ENCODE peak calls at places on chromosomes 16 and 17, in five cellular contexts. V, X, C, L and S are unnamed samples.

GRCh38 chr17:74076446-74076845 is 127.0 kb upstream of the RPL38 start:
- DNase-seq in C (no peak), X (no peak), V (no peak), L (no peak), S (no peak)

GRCh38 chr16:10145636-10146035 is 36.6 kb downstream of the GRIN2A start:
- DNase-seq in X (no peak), V (no peak), C (no peak), L (no peak), S (no peak)

GRCh38 chr16:27326738-27327585 is 13.2 kb downstream of the IL4R start:
- DNase-seq in X (peak; percentile 80), V (peak; percentile 96), L (no peak), C (peak; percentile 97), S (peak; percentile 99)

GRCh38 chr16:80862153-80862552 is 57.8 kb upstream of the CDYL2 start:
- DNase-seq in C (no peak), L (no peak), X (no peak), V (no peak), S (no peak)

GRCh38 chr17:58531122-58531521 is 16.7 kb upstream of the MTMR4 start:
- DNase-seq in L (no peak), V (no peak), X (no peak), C (no peak), S (no peak)

GRCh38 chr16:85838876-85839585 is 39.5 kb downstream of the COX4I1 start:
- DNase-seq in L (no peak), X (no peak), V (no peak), C (no peak), S (no peak)

GRCh38 chr16:81932668-81933067 is 78.6 kb downstream of the SDR42E1 start:
- DNase-seq in L (no peak), X (no peak), V (no peak), C (no peak), S (peak; percentile 46)

GRCh38 chr16:75374388-75374787 is 58.9 kb downstream of the CFDP1 start:
- DNase-seq in V (no peak), L (no peak), C (no peak), X (no peak), S (no peak)

GRCh38 chr17:49753959-49754391 is 10.0 kb downstream of the FAM117A start:
- DNase-seq in V (no peak), L (no peak), C (no peak), X (no peak), S (no peak)

GRCh38 chr17:17972126-17972951 is at the start of the genes DRC3 and TOM1L2:
- DNase-seq in X (peak; percentile 99), C (peak; percentile 100), L (peak; percentile 100), V (peak; percentile 100), S (peak; percentile 100)

GRCh38 chr17:17970699-17971430 is 1.3 kb downstream of the TOM1L2 start:
- DNase-seq in X (no peak), V (no peak), L (no peak), C (no peak), S (no peak)

GRCh38 chr17:17975441-17975840 is 2.8 kb downstream of the DRC3 start:
- DNase-seq in V (no peak), C (no peak), L (no peak), X (no peak), S (no peak)

GRCh38 chr17:17972952-17973254 is 241 bp downstream of the DRC3 start:
- DNase-seq in C (no peak), L (no peak), X (no peak), V (no peak), S (no peak)

DNA sequence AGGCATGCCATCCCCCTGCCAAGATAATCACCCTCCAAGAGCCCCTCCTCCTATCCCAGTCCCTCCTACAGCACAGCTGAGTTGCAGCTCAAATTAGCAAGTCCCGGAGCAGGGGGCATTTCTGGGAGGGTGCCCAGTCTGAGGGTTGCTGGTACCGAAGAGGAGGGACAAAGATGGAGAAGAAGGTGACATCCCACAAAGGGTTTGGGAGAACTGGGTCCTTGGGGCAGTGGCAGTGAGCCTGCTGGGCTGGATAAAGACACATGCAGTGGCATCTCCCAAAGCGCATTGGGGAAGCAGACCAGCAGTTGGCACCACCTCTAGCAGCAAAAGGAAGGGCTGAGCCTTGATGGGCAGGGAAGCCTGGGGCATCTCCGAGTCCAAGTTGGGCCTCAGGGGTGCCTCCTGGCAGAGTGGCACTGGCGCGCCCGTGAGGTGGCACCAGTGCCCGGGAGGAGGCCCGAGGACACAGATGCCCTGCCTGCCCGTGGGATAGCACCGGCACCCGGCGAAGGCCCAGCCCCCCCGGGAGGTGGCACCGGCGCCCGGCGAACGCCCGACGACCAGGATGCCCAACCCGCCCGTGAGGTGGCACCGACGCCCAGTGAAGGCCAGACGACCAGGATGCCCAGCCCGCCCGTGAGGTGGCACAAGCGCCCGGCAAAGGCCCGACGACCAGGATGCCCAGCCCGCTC is 622 bp downstream of the TOM1L2 start:
- DNase-seq in X (no peak), C (no peak), L (no peak), V (no peak), S (peak; percentile 34)
- H3K4ac ChIP-seq in X (no peak overlapping the region), C (peak overlapping the region; percentile 24), L (no peak overlapping the region), V (no peak overlapping the region), S (no peak overlapping the region)

GRCh38 chr16:58000706-58001676 is at the start of gene USB1:
- DNase-seq in L (peak; percentile 89), C (peak; percentile 73), V (peak; percentile 94), X (peak; percentile 85), S (peak; percentile 96)
- H3K4ac ChIP-seq in L (no peak within 1 kb of the TSS), C (peak within 1 kb of the TSS; percentile 85), V (no peak within 1 kb of the TSS), X (no peak within 1 kb of the TSS), S (peak within 1 kb of the TSS; percentile 41)

GRCh38 chr17:78255029-78255656 is 23.7 kb downstream of the TMEM235 start:
- DNase-seq in L (no peak), V (no peak), X (no peak), C (no peak), S (no peak)

GRCh38 chr17:78257810-78258322 is 26.4 kb downstream of the TMEM235 start:
- DNase-seq in V (no peak), L (no peak), C (peak; percentile 13), X (no peak), S (no peak)

GRCh38 chr17:78255953-78256704 is 24.7 kb downstream of the TMEM235 start:
- DNase-seq in L (no peak), V (no peak), C (no peak), X (no peak), S (no peak)

GRCh38 chr17:78256705-78257559 is 25.5 kb downstream of the TMEM235 start:
- DNase-seq in X (no peak), C (no peak), V (no peak), L (no peak), S (peak; percentile 88)

DNA sequence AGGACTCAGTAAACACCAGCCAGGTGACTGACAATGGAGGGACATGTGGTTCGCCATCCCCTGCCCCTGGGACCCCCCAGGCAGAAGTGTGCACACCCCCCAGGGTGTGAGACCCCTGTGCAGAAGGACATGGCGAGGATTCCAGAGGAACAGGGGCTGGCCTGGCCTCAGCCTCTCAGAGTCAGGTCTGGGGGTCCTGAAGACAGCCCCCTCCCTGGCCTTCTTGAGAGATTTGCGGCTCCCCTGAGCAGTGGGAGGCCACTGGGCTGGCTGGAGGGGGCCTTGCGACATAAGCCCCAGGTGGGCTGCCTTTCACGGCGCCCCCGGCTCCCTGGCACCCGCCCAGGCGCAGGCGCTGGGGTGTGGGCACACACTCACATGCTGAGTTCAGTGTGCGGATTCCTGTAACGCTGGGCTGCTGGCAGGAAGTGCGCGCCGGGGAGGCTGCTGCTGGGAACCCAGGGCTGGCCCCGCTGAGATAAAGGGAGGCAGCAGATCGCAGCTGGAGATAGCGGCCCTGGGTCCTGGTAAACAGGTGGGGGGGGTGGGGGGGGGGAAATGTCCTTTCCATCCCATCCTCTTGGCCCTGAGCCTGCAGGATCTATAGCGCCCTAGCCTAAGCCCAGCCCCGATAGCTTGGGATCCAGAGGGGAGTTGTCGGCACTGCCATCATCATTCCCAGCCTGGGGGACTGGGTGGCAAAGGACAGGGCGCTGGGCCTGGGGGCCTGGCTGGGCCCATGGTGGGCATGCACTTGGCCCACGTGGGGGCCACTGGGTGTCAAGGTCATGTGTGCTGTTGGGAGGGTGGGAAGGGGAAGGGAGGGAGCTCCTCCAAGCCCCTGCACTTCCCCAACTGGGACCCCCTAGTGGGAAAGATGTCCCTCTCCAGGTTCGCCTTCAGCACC is 27.1 kb downstream of the TMEM235 start:
- DNase-seq in C (peak; percentile 12), V (peak; percentile 65), L (no peak), X (no peak), S (peak; percentile 69)
- H3K4ac ChIP-seq in C (no peak overlapping the region), V (no peak overlapping the region), L (no peak overlapping the region), X (peak overlapping the region; percentile 32), S (peak overlapping the region; percentile 90)

DNA sequence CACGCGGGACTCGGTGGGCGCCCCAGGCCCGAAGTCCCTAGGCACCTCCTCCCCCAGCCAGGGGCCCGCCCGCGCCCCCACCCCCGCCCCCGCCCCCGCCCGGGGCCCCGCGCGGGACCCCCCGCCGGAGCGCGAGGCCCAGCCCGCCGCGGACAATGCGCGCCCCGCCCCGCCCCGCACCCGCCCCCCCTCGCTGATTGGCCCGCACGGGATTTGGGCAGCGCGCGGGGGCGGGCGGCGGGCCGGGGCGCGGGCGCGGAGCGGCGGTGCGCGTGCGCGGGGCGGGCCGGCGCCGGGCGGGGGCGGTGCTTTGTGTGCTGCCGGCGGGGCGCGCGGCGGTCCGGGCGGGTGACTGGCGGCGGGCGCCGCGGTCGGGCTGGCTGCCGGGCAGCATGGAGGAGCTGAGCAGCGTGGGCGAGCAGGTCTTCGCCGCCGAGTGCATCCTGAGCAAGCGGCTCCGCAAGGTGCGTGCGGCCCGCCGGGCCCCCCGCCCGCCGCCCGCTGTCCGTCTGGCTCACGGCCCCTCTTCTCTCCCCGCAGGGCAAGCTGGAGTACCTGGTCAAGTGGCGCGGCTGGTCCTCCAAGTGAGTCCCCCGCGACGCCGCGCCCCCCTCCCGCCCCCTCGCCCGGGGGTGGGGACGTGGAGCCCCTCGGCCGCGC is at the start of gene CBX2:
- DNase-seq in V (peak; percentile 88), C (peak; percentile 42), L (peak; percentile 80), X (no peak), S (peak; percentile 77)
- H3K4ac ChIP-seq in V (no peak within 1 kb of the TSS), C (peak within 1 kb of the TSS; percentile 0), L (no peak within 1 kb of the TSS), X (peak within 1 kb of the TSS; percentile 17), S (peak within 1 kb of the TSS; percentile 90)

GRCh38 chr16:70700101-70701020 is 14.5 kb upstream of the MTSS2 start:
- DNase-seq in L (no peak), C (no peak), X (no peak), V (no peak), S (no peak)
- H3K4ac ChIP-seq in L (no peak overlapping the region), C (peak overlapping the region; percentile 97), X (no peak overlapping the region), V (no peak overlapping the region), S (no peak overlapping the region)